ENCODE peak calls at places on chromosomes 13 and 19, in nine cellular contexts. K is foreskin fibroblast; U is upper lobe of left lung; M is mucosa of descending colon; I is CD8-positive, alpha-beta T cell; E is neural progenitor cell; B is tibial nerve; C is body of pancreas; Q is suprapubic skin. N is an unnamed sample.

GRCh38 chr19:52646571-52647222 is 8.5 kb upstream of the ZNF83 start:
- DNase-seq in K (no peak), U (no peak), M (no peak), I (no peak), E (no peak), B (no peak), C (no peak), Q (no peak), N (no peak)

GRCh38 chr13:22801402-22802003 is 379.3 kb upstream of the SGCG start:
- DNase-seq in K (peak; percentile 6), U (no peak), M (no peak), I (no peak), E (peak; percentile 38), B (no peak), C (no peak), Q (no peak), N (no peak)

GRCh38 chr19:41616785-41617621 is 9.9 kb downstream of the CEACAM4 start:
- DNase-seq in K (peak; percentile 43), U (no peak), M (no peak), I (no peak), E (peak; percentile 29), B (no peak), C (no peak), Q (no peak), N (no peak)

GRCh38 chr13:23654111-23655110 is 84.2 kb downstream of the TNFRSF19 start:
- DNase-seq in K (peak; percentile 77), U (no peak), M (no peak), I (no peak), E (no peak), B (no peak), C (no peak), Q (no peak), N (no peak)

GRCh38 chr19:50053119-50053518 is 27.3 kb downstream of the ZNF473 start:
- DNase-seq in K (no peak), U (no peak), M (no peak), I (no peak), E (no peak), B (no peak), C (no peak), Q (no peak), N (no peak)

GRCh38 chr13:73467103-73467502 is 408.3 kb downstream of the KLF5 start:
- DNase-seq in K (no peak), U (no peak), M (no peak), I (no peak), E (no peak), B (no peak), C (no peak), Q (no peak), N (no peak)

GRCh38 chr19:19115954-19116353 is 22.3 kb downstream of the TMEM161A start:
- DNase-seq in K (peak; percentile 40), U (no peak), M (no peak), I (peak; percentile 52), E (peak; percentile 72), B (peak; percentile 19), C (peak; percentile 48), Q (no peak), N (no peak)

GRCh38 chr19:2478756-2479555 is 3.0 kb downstream of the GADD45B start:
- DNase-seq in K (peak; percentile 87), U (peak; percentile 92), M (peak; percentile 91), I (peak; percentile 77), E (peak; percentile 47), B (peak; percentile 69), C (peak; percentile 83), Q (peak; percentile 90), N (no peak)

GRCh38 chr19:13334801-13335481 is 171.3 kb downstream of the CACNA1A start:
- DNase-seq in K (no peak), U (no peak), M (no peak), I (no peak), E (no peak), B (no peak), C (no peak), Q (no peak), N (no peak)

GRCh38 chr13:101572456-101572855 is 120.0 kb downstream of the ITGBL1 start:
- DNase-seq in K (peak; percentile 59), U (no peak), M (no peak), I (no peak), E (no peak), B (no peak), C (no peak), Q (no peak), N (no peak)

GRCh38 chr19:1776606-1777147 is 23.4 kb downstream of the ONECUT3 start:
- DNase-seq in K (no peak), U (no peak), M (no peak), I (no peak), E (no peak), B (no peak), C (no peak), Q (no peak), N (no peak)

GRCh38 chr13:32413284-32413683 is 14.6 kb downstream of the N4BP2L1 start:
- DNase-seq in K (no peak), U (no peak), M (no peak), I (no peak), E (no peak), B (no peak), C (no peak), Q (no peak), N (no peak)

GRCh38 chr13:32407854-32408253 is 20.1 kb downstream of the N4BP2L1 start:
- DNase-seq in K (no peak), U (no peak), M (no peak), I (no peak), E (no peak), B (no peak), C (no peak), Q (no peak), N (no peak)

GRCh38 chr13:32409561-32410440 is 18.1 kb downstream of the N4BP2L1 start:
- DNase-seq in K (peak; percentile 74), U (peak; percentile 72), M (no peak), I (no peak), E (peak; percentile 60), B (peak; percentile 57), C (no peak), Q (no peak), N (no peak)

GRCh38 chr13:32408999-32409313 is 19.0 kb downstream of the N4BP2L1 start:
- DNase-seq in K (no peak), U (no peak), M (no peak), I (no peak), E (no peak), B (no peak), C (no peak), Q (no peak), N (no peak)

GRCh38 chr13:32408296-32408998 is 19.5 kb downstream of the N4BP2L1 start:
- DNase-seq in K (no peak), U (no peak), M (no peak), I (no peak), E (no peak), B (no peak), C (no peak), Q (no peak), N (no peak)
- H3K4me3 ChIP-seq in K (no peak overlapping the region), U (no peak overlapping the region), M (no peak overlapping the region), I (no peak overlapping the region), E (no peak overlapping the region), B (no peak overlapping the region), C (no peak overlapping the region), Q (no peak overlapping the region), N (no peak overlapping the region)

GRCh38 chr19:36330226-36330625 is 48.8 kb downstream of the ZFP14 start:
- DNase-seq in K (no peak), U (peak; percentile 52), M (no peak), I (no peak), E (no peak), B (no peak), C (no peak), Q (no peak), N (no peak)

DNA sequence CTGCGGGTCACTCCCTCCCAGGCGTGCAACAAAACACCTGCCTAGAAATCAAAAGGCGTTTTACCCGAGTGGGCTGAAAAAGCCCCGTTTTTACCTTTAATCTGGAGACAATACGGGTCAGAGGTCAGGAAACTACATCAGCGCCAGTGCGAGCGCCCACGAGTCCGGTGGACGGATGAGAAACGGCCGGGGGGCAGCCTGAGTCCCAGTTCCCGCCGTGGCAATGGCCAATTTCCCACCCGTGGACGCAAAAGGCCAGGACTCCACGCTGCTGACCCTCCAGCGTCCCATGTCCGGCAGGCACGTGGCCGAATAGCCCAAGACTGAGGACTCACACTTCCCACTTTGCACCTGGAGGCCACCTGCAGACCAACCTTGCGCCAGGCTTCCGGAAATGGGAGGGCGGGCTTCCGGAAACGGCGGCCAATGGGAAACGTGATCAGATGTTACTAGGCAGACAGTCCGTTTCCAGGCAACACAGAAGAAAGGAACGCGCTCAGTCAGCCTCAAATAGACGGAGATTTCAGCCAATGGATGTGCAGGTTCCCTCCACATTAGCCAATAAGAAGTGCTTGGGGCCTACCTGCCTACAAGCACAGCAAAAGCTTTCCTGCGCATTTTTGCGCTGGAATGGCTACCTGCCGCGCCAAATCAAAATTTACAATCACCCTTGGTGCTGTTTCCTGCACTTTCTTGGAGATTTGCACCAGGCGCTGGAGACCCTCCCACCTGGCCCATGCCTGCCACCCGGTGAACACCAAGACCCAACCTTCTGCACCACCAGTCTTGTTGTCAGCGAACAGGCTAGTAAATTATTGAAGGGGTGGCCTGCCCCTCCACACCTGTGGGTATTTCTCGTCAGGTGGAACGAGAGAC is 47.4 kb downstream of the ZFP14 start:
- DNase-seq in K (peak; percentile 97), U (peak; percentile 79), M (peak; percentile 69), I (peak; percentile 68), E (peak; percentile 97), B (peak; percentile 74), C (peak; percentile 88), Q (peak; percentile 85), N (peak; percentile 43)
- TF ChIP-seq CTCF in K (no peak), U (no peak), M (no peak), I (no peak), E (peak; percentile 18), B (no peak), C (no peak), Q (no peak), N (no peak)

DNA sequence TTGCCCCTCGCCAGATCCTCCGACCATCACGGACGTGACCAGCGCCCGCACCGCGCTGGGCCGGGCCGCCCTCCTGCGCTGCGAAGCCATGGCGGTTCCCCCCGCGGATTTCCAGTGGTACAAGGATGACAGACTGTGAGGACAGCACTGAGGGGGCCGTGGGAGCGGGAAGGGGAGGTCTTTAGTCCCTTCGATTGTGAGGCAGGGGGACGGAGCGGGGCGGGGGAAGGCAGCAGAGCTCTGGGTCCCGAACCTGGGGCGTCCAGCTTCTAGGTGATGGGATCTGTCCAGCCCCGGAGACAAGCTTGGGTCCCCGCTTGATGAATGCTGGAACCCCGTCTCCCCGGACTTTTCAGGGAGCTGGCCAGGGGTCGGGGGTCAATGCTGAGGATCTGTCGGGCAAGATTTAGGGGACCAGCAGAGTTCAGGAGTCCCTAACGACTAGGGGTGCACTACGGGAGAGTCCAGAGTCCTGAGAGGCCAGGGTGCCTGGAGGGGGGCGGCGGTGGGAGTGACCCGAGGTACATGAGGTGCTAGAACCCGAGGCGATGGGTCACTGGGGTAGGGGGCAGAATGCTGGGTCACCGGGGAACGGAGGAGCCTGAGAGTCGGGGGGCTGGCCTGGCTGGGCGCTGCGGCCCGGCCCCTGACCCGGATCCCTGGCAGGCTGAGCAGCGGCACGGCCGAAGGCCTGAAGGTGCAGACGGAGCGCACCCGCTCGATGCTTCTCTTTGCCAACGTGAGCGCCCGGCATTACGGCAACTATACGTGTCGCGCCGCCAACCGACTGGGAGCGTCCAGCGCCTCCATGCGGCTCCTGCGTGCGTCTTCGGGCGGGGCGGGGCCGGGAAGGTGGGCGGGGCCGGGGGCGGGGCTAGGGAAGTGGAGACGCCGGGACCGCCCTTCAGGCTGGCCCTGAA is 14.6 kb downstream of the VSIG10L start:
- DNase-seq in K (peak; percentile 55), U (peak; percentile 89), M (no peak), I (peak; percentile 33), E (peak; percentile 84), B (no peak), C (peak; percentile 40), Q (peak; percentile 67), N (no peak)
- H3K4me3 ChIP-seq in K (no peak overlapping the region), U (peak overlapping the region; percentile 15), M (no peak overlapping the region), I (no peak overlapping the region), E (peak overlapping the region; percentile 25), B (peak overlapping the region; percentile 30), C (no peak overlapping the region), Q (peak overlapping the region; percentile 34), N (no peak overlapping the region)

GRCh38 chr19:5137571-5138124 is 168.7 kb downstream of the KDM4B start:
- DNase-seq in K (no peak), U (peak; percentile 76), M (no peak), I (no peak), E (peak; percentile 70), B (no peak), C (peak; percentile 48), Q (no peak), N (peak; percentile 24)
- TF ChIP-seq CTCF in K (no peak), U (no peak), M (no peak), I (no peak), E (peak; percentile 72), B (no peak), C (peak; percentile 34), Q (no peak), N (no peak)

N was measured in Caco-2.